ENCODE peak calls at places on chromosome 17, in six cellular contexts. One of them, this sample, is unnamed. For H3K27me3, the result is how much of the 10 kb centered on the place peaks cover.

GRCh38 chr17:61500287-61500686 is 48.1 kb downstream of the TBX4 start:
- DNase-seq in HepG2: no peak
- DNase-seq in hepatocyte: no peak
- DNase-seq in ovary: no peak
- DNase-seq in psoas muscle: no peak
- DNase-seq in breast epithelium: no peak
- DNase-seq in this sample: no peak

GRCh38 chr17:67390646-67391480 is 13.8 kb downstream of the PITPNC1 start:
- DNase-seq in HepG2: peak
- DNase-seq in hepatocyte: peak
- DNase-seq in ovary: no peak
- DNase-seq in psoas muscle: no peak
- DNase-seq in breast epithelium: no peak
- DNase-seq in this sample: peak

GRCh38 chr17:50184057-50184456 is 17.4 kb downstream of the COL1A1 start:
- DNase-seq in HepG2: no peak
- DNase-seq in hepatocyte: no peak
- DNase-seq in ovary: no peak
- DNase-seq in psoas muscle: no peak
- DNase-seq in breast epithelium: no peak
- DNase-seq in this sample: no peak

GRCh38 chr17:51487947-51488346 is 227.6 kb downstream of the UTP18 start:
- DNase-seq in HepG2: peak
- DNase-seq in hepatocyte: peak
- DNase-seq in ovary: no peak
- DNase-seq in psoas muscle: no peak
- DNase-seq in breast epithelium: no peak
- DNase-seq in this sample: no peak

GRCh38 chr17:67467500-67468481 is 90.7 kb downstream of the PITPNC1 start:
- DNase-seq in HepG2: no peak
- DNase-seq in hepatocyte: no peak
- DNase-seq in ovary: no peak
- DNase-seq in psoas muscle: no peak
- DNase-seq in breast epithelium: no peak
- DNase-seq in this sample: no peak

GRCh38 chr17:76528156-76528527 is 9.4 kb downstream of the CYGB start:
- DNase-seq in HepG2: no peak
- DNase-seq in hepatocyte: no peak
- DNase-seq in ovary: peak
- DNase-seq in psoas muscle: no peak
- DNase-seq in breast epithelium: no peak
- DNase-seq in this sample: no peak

GRCh38 chr17:50444841-50445715 is 19.1 kb downstream of the ACSF2 start:
- DNase-seq in HepG2: no peak
- DNase-seq in hepatocyte: no peak
- DNase-seq in ovary: no peak
- DNase-seq in psoas muscle: no peak
- DNase-seq in breast epithelium: no peak
- DNase-seq in this sample: no peak

GRCh38 chr17:30524847-30525246 is 47.6 kb downstream of the GOSR1 start:
- DNase-seq in HepG2: no peak
- DNase-seq in hepatocyte: peak
- DNase-seq in ovary: no peak
- DNase-seq in psoas muscle: no peak
- DNase-seq in breast epithelium: no peak
- DNase-seq in this sample: no peak

GRCh38 chr17:44235583-44235936 is 16.1 kb upstream of the UBTF start:
- DNase-seq in HepG2: no peak
- DNase-seq in hepatocyte: no peak
- DNase-seq in ovary: no peak
- DNase-seq in psoas muscle: no peak
- DNase-seq in breast epithelium: no peak
- DNase-seq in this sample: no peak

GRCh38 chr17:44362479-44362963 is 1.1 kb downstream of the FAM171A2 start:
- DNase-seq in HepG2: no peak
- DNase-seq in hepatocyte: no peak
- DNase-seq in ovary: no peak
- DNase-seq in psoas muscle: no peak
- DNase-seq in breast epithelium: no peak
- DNase-seq in this sample: no peak

GRCh38 chr17:20174588-20175265 is 165.6 kb downstream of the SPECC1 start:
- DNase-seq in HepG2: no peak
- DNase-seq in hepatocyte: no peak
- DNase-seq in ovary: no peak
- DNase-seq in psoas muscle: no peak
- DNase-seq in breast epithelium: no peak
- DNase-seq in this sample: no peak

GRCh38 chr17:55300479-55301290 is 35.9 kb downstream of the HLF start:
- DNase-seq in HepG2: no peak
- DNase-seq in hepatocyte: no peak
- DNase-seq in ovary: no peak
- DNase-seq in psoas muscle: no peak
- DNase-seq in breast epithelium: no peak
- DNase-seq in this sample: no peak

GRCh38 chr17:77794846-77795245 is 163.7 kb upstream of the TNRC6C start:
- DNase-seq in HepG2: no peak
- DNase-seq in hepatocyte: no peak
- DNase-seq in ovary: no peak
- DNase-seq in psoas muscle: no peak
- DNase-seq in breast epithelium: no peak
- DNase-seq in this sample: no peak

GRCh38 chr17:17922198-17922901 is 49.9 kb downstream of the TOM1L2 start:
- DNase-seq in HepG2: no peak
- DNase-seq in hepatocyte: peak
- DNase-seq in ovary: no peak
- DNase-seq in psoas muscle: no peak
- DNase-seq in breast epithelium: no peak
- DNase-seq in this sample: no peak

GRCh38 chr17:39229274-39229913 is 3.6 kb upstream of the STAC2 start:
- DNase-seq in HepG2: no peak
- DNase-seq in hepatocyte: no peak
- DNase-seq in ovary: no peak
- DNase-seq in psoas muscle: no peak
- DNase-seq in breast epithelium: no peak
- DNase-seq in this sample: no peak

GRCh38 chr17:45334231-45334630 is 17.4 kb upstream of the MAP3K14 start:
- DNase-seq in HepG2: no peak
- DNase-seq in hepatocyte: no peak
- DNase-seq in ovary: peak
- DNase-seq in psoas muscle: no peak
- DNase-seq in breast epithelium: peak
- DNase-seq in this sample: no peak

GRCh38 chr17:74454197-74455024 is 12.0 kb upstream of the CD300A start:
- DNase-seq in HepG2: peak
- DNase-seq in hepatocyte: peak
- DNase-seq in ovary: no peak
- DNase-seq in psoas muscle: peak
- DNase-seq in breast epithelium: no peak
- DNase-seq in this sample: peak

GRCh38 chr17:63378411-63379076 is 67.6 kb downstream of the CYB561 start:
- DNase-seq in HepG2: no peak
- DNase-seq in hepatocyte: no peak
- DNase-seq in ovary: no peak
- DNase-seq in psoas muscle: no peak
- DNase-seq in breast epithelium: no peak
- DNase-seq in this sample: no peak

GRCh38 chr17:64441772-64442549 is 7.0 kb upstream of the MILR1 start:
- DNase-seq in HepG2: peak
- DNase-seq in hepatocyte: no peak
- DNase-seq in ovary: no peak
- DNase-seq in psoas muscle: no peak
- DNase-seq in breast epithelium: no peak
- DNase-seq in this sample: no peak

GRCh38 chr17:70276931-70277330 is 107.6 kb downstream of the KCNJ2 start:
- DNase-seq in HepG2: no peak
- DNase-seq in hepatocyte: no peak
- DNase-seq in ovary: no peak
- DNase-seq in psoas muscle: no peak
- DNase-seq in breast epithelium: no peak
- DNase-seq in this sample: no peak

GRCh38 chr17:58969156-58969555 is 137.5 kb downstream of the TRIM37 start:
- DNase-seq in HepG2: no peak
- DNase-seq in hepatocyte: no peak
- DNase-seq in ovary: no peak
- DNase-seq in psoas muscle: no peak
- DNase-seq in breast epithelium: no peak
- DNase-seq in this sample: no peak

GRCh38 chr17:44952946-44953475 is 5.4 kb upstream of the KIF18B start:
- DNase-seq in HepG2: no peak
- DNase-seq in hepatocyte: no peak
- DNase-seq in ovary: no peak
- DNase-seq in psoas muscle: no peak
- DNase-seq in breast epithelium: peak
- DNase-seq in this sample: no peak

GRCh38 chr17:57939797-57940196 is 15.4 kb downstream of the CUEDC1 start:
- DNase-seq in HepG2: no peak
- DNase-seq in hepatocyte: no peak
- DNase-seq in ovary: no peak
- DNase-seq in psoas muscle: no peak
- DNase-seq in breast epithelium: no peak
- DNase-seq in this sample: peak

GRCh38 chr17:17514993-17515920 is 19.1 kb upstream of the RASD1 start:
- DNase-seq in HepG2: no peak
- DNase-seq in hepatocyte: no peak
- DNase-seq in ovary: no peak
- DNase-seq in psoas muscle: peak
- DNase-seq in breast epithelium: no peak
- DNase-seq in this sample: peak

GRCh38 chr17:74474043-74474792 is 7.8 kb downstream of the CD300A start:
- DNase-seq in HepG2: no peak
- DNase-seq in hepatocyte: no peak
- DNase-seq in ovary: no peak
- DNase-seq in psoas muscle: no peak
- DNase-seq in breast epithelium: no peak
- DNase-seq in this sample: no peak

GRCh38 chr17:20089795-20090547 is 80.8 kb downstream of the SPECC1 start:
- DNase-seq in HepG2: no peak
- DNase-seq in hepatocyte: no peak
- DNase-seq in ovary: no peak
- DNase-seq in psoas muscle: no peak
- DNase-seq in breast epithelium: no peak
- DNase-seq in this sample: no peak

GRCh38 chr17:82963104-82963950 is 116.1 kb upstream of the METRNL start:
- DNase-seq in HepG2: no peak
- DNase-seq in hepatocyte: peak
- DNase-seq in ovary: peak
- DNase-seq in psoas muscle: peak
- DNase-seq in breast epithelium: peak
- DNase-seq in this sample: peak

GRCh38 chr17:29592850-29593545 is at the start of gene ANKRD13B:
- DNase-seq in HepG2: no peak
- DNase-seq in hepatocyte: peak
- DNase-seq in ovary: peak
- DNase-seq in psoas muscle: peak
- DNase-seq in breast epithelium: no peak
- DNase-seq in this sample: peak

GRCh38 chr17:17723354-17724261 is 42.4 kb downstream of the RAI1 start:
- DNase-seq in HepG2: no peak
- DNase-seq in hepatocyte: peak
- DNase-seq in ovary: peak
- DNase-seq in psoas muscle: no peak
- DNase-seq in breast epithelium: no peak
- DNase-seq in this sample: no peak

GRCh38 chr17:1532836-1533602 is 16.6 kb upstream of the INPP5K start:
- DNase-seq in HepG2: no peak
- DNase-seq in hepatocyte: no peak
- DNase-seq in ovary: no peak
- DNase-seq in psoas muscle: no peak
- DNase-seq in breast epithelium: no peak
- DNase-seq in this sample: no peak
- TF ChIP-seq CTCF in HepG2: peak
- TF ChIP-seq CTCF in hepatocyte: no peak
- TF ChIP-seq CTCF in ovary: peak
- TF ChIP-seq CTCF in psoas muscle: peak
- TF ChIP-seq CTCF in breast epithelium: no peak
- TF ChIP-seq CTCF in this sample: peak

DNA sequence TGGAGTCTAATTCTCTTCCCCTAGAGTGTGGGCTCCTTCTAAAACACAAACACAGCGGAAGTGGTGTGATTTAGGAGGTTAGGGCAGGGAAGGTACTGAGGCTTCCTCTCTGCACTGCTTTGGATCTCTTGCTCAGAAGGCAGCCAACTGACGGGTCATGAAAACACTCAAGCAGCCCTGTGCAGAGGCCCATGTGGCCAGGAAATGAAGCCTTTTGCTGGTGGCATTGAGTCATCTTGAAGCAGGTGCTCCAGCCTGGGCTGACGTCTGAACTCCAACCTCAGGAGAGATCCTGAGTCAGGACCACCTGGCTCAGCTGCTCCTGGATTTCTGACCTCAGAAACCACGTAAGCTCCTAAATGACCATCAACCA is 72.9 kb downstream of the MRM1 start:
- DNase-seq in HepG2: no peak
- DNase-seq in hepatocyte: no peak
- DNase-seq in ovary: no peak
- DNase-seq in psoas muscle: no peak
- DNase-seq in breast epithelium: no peak
- DNase-seq in this sample: no peak
- H3K27me3 ChIP-seq in HepG2: under half
- H3K27me3 ChIP-seq in hepatocyte: under half
- H3K27me3 ChIP-seq in ovary: under half
- H3K27me3 ChIP-seq in psoas muscle: under half
- H3K27me3 ChIP-seq in breast epithelium: under half
- H3K27me3 ChIP-seq in this sample: under half

GRCh38 chr17:66285149-66285548 is 17.3 kb upstream of the PRKCA start:
- DNase-seq in HepG2: no peak
- DNase-seq in hepatocyte: no peak
- DNase-seq in ovary: no peak
- DNase-seq in psoas muscle: no peak
- DNase-seq in breast epithelium: no peak
- DNase-seq in this sample: no peak
- H3K27ac ChIP-seq in HepG2: no peak
- H3K27ac ChIP-seq in hepatocyte: no peak
- H3K27ac ChIP-seq in ovary: no peak
- H3K27ac ChIP-seq in psoas muscle: no peak
- H3K27ac ChIP-seq in breast epithelium: no peak
- H3K27ac ChIP-seq in this sample: no peak

DNA sequence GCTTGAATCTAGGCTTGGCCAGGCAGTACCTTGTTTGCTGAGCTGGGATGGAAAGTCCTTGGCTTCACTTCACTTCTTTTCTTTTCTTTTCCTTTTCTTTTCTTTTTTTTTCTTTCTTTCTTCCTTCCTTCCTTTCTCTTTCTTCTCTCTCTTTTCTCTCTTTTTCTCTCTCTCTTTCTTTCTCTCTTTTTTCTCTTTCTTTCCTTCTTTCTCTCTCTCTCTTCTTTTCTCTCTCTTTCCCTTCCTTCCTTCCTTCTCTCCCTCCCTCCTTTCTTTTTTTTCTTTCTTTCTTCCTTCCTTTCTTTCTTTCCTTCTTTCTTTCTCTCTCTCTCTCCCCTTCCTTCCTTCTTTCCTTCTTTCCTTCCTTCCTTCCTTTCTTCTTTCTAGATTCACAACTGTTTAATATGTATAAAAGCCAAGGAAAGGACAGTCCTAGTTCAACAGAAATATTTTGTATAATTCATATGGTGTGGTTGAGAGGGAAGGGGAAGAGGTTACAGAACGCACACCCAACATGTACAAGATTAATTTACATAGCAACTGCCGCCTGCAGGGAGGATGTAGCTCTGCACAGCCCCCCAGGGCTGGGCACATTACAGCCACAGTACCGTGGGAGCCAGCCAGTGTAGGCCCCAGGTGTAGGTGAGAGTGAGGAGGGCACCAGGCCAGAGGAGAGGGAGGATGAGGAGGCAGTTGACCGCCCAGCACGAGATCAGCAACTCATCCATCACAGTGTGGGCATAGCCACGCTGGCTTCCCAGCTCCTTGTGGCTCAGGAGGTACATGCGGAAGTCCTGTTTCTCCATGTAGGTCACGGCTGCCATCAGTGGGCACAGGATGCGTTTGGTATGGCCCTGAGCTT is 9.7 kb upstream of the ITGB3 start:
- DNase-seq in HepG2: no peak
- DNase-seq in hepatocyte: no peak
- DNase-seq in ovary: no peak
- DNase-seq in psoas muscle: no peak
- DNase-seq in breast epithelium: no peak
- DNase-seq in this sample: no peak
- TF ChIP-seq CTCF in HepG2: no peak
- TF ChIP-seq CTCF in hepatocyte: no peak
- TF ChIP-seq CTCF in ovary: no peak
- TF ChIP-seq CTCF in psoas muscle: no peak
- TF ChIP-seq CTCF in breast epithelium: no peak
- TF ChIP-seq CTCF in this sample: no peak

This sample was measured in heart right ventricle.